ENCODE peak calls at places on chromosomes 6 and 20, in six cellular contexts. One of them, this sample, is unnamed.

GRCh38 chr20:39429716-39430115 is 467.6 kb downstream of the DHX35 start:
- DNase-seq in body of pancreas: peak
- DNase-seq in AG10803: no peak
- DNase-seq in CD8-positive, alpha-beta T cell: no peak
- DNase-seq in neural progenitor cell: peak
- DNase-seq in GM06990: no peak
- DNase-seq in this sample: no peak

GRCh38 chr6:12033770-12034169 is 21.7 kb downstream of the HIVEP1 start:
- DNase-seq in CD8-positive, alpha-beta T cell: no peak
- DNase-seq in neural progenitor cell: no peak
- DNase-seq in AG10803: peak
- DNase-seq in GM06990: no peak
- DNase-seq in body of pancreas: no peak
- DNase-seq in this sample: no peak

GRCh38 chr6:31399589-31400466 is 3.6 kb upstream of the MICA start:
- DNase-seq in AG10803: peak
- DNase-seq in neural progenitor cell: peak
- DNase-seq in body of pancreas: peak
- DNase-seq in CD8-positive, alpha-beta T cell: peak
- DNase-seq in GM06990: peak
- DNase-seq in this sample: peak

GRCh38 chr20:19328676-19329075 is 116.2 kb downstream of the SLC24A3 start:
- DNase-seq in CD8-positive, alpha-beta T cell: no peak
- DNase-seq in GM06990: no peak
- DNase-seq in AG10803: no peak
- DNase-seq in body of pancreas: no peak
- DNase-seq in neural progenitor cell: no peak
- DNase-seq in this sample: no peak

GRCh38 chr6:133761706-133762105 is 127.2 kb upstream of the TCF21 start:
- DNase-seq in GM06990: no peak
- DNase-seq in CD8-positive, alpha-beta T cell: no peak
- DNase-seq in body of pancreas: no peak
- DNase-seq in AG10803: peak
- DNase-seq in neural progenitor cell: no peak
- DNase-seq in this sample: no peak

GRCh38 chr20:58023346-58023745 is 205.1 kb downstream of the ANKRD60 start:
- DNase-seq in neural progenitor cell: no peak
- DNase-seq in body of pancreas: no peak
- DNase-seq in CD8-positive, alpha-beta T cell: no peak
- DNase-seq in AG10803: no peak
- DNase-seq in GM06990: no peak
- DNase-seq in this sample: no peak

GRCh38 chr20:60214901-60215522 is 256.8 kb downstream of the CDH26 start:
- DNase-seq in CD8-positive, alpha-beta T cell: no peak
- DNase-seq in neural progenitor cell: no peak
- DNase-seq in AG10803: peak
- DNase-seq in body of pancreas: no peak
- DNase-seq in GM06990: no peak
- DNase-seq in this sample: no peak

GRCh38 chr6:95091823-95092436 is 485.4 kb upstream of the MANEA start:
- DNase-seq in neural progenitor cell: peak
- DNase-seq in body of pancreas: no peak
- DNase-seq in CD8-positive, alpha-beta T cell: no peak
- DNase-seq in AG10803: peak
- DNase-seq in GM06990: no peak
- DNase-seq in this sample: no peak

GRCh38 chr6:82257088-82257774 is 9.7 kb upstream of the IBTK start:
- DNase-seq in body of pancreas: no peak
- DNase-seq in GM06990: no peak
- DNase-seq in AG10803: no peak
- DNase-seq in neural progenitor cell: no peak
- DNase-seq in CD8-positive, alpha-beta T cell: no peak
- DNase-seq in this sample: no peak
- TF ChIP-seq CTCF in body of pancreas: no peak
- TF ChIP-seq CTCF in GM06990: no peak
- TF ChIP-seq CTCF in AG10803: no peak
- TF ChIP-seq CTCF in neural progenitor cell: no peak
- TF ChIP-seq CTCF in CD8-positive, alpha-beta T cell: no peak
- TF ChIP-seq CTCF in this sample: no peak

GRCh38 chr20:61872371-61872900 is 193.2 kb downstream of the TAF4 start:
- DNase-seq in CD8-positive, alpha-beta T cell: no peak
- DNase-seq in GM06990: no peak
- DNase-seq in body of pancreas: no peak
- DNase-seq in AG10803: no peak
- DNase-seq in neural progenitor cell: no peak
- DNase-seq in this sample: no peak

GRCh38 chr20:61875221-61875885 is 190.3 kb downstream of the TAF4 start:
- DNase-seq in neural progenitor cell: peak
- DNase-seq in body of pancreas: no peak
- DNase-seq in AG10803: no peak
- DNase-seq in CD8-positive, alpha-beta T cell: no peak
- DNase-seq in GM06990: no peak
- DNase-seq in this sample: peak

GRCh38 chr20:61875996-61876395 is 189.7 kb downstream of the TAF4 start:
- DNase-seq in GM06990: no peak
- DNase-seq in CD8-positive, alpha-beta T cell: no peak
- DNase-seq in neural progenitor cell: no peak
- DNase-seq in AG10803: no peak
- DNase-seq in body of pancreas: no peak
- DNase-seq in this sample: no peak

GRCh38 chr20:61873651-61874420 is 191.8 kb downstream of the TAF4 start:
- DNase-seq in AG10803: no peak
- DNase-seq in CD8-positive, alpha-beta T cell: no peak
- DNase-seq in body of pancreas: no peak
- DNase-seq in GM06990: no peak
- DNase-seq in neural progenitor cell: no peak
- DNase-seq in this sample: no peak

GRCh38 chr20:61874421-61875068 is 191.1 kb downstream of the TAF4 start:
- DNase-seq in AG10803: peak
- DNase-seq in neural progenitor cell: peak
- DNase-seq in CD8-positive, alpha-beta T cell: no peak
- DNase-seq in body of pancreas: peak
- DNase-seq in GM06990: no peak
- DNase-seq in this sample: peak
- TF ChIP-seq CTCF in AG10803: peak
- TF ChIP-seq CTCF in neural progenitor cell: peak
- TF ChIP-seq CTCF in CD8-positive, alpha-beta T cell: no peak
- TF ChIP-seq CTCF in body of pancreas: no peak
- TF ChIP-seq CTCF in GM06990: no peak
- TF ChIP-seq CTCF in this sample: no peak

DNA sequence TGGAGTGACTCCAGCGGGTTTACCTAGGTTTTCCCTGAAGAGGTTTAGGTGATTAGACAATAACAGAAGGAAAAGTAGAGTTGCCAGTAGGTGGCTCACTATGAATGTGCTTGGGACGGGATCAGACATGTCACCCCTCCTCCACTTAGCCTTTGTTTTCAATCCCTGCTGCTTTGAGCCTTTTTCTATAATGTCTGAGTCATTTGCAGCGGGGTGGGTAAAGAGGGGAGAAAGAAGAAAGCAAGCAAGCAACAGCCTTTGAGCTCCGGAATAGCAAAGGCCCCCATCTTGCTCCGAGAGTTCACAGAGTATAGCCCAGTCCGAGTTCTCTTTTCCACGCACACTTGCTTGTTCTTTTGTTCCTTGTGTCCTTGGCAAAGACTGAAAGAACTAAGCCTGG is 129.1 kb downstream of the PACRG start:
- DNase-seq in GM06990: no peak
- DNase-seq in body of pancreas: peak
- DNase-seq in neural progenitor cell: peak
- DNase-seq in AG10803: peak
- DNase-seq in CD8-positive, alpha-beta T cell: no peak
- DNase-seq in this sample: peak
- TF ChIP-seq CTCF in GM06990: no peak
- TF ChIP-seq CTCF in body of pancreas: peak
- TF ChIP-seq CTCF in neural progenitor cell: peak
- TF ChIP-seq CTCF in AG10803: peak
- TF ChIP-seq CTCF in CD8-positive, alpha-beta T cell: no peak
- TF ChIP-seq CTCF in this sample: peak

GRCh38 chr6:14616611-14617010 is 499.0 kb downstream of the CD83 start:
- DNase-seq in neural progenitor cell: no peak
- DNase-seq in CD8-positive, alpha-beta T cell: no peak
- DNase-seq in body of pancreas: no peak
- DNase-seq in AG10803: no peak
- DNase-seq in GM06990: no peak
- DNase-seq in this sample: no peak

GRCh38 chr6:14610141-14610540 is 492.6 kb downstream of the CD83 start:
- DNase-seq in GM06990: no peak
- DNase-seq in AG10803: no peak
- DNase-seq in neural progenitor cell: no peak
- DNase-seq in body of pancreas: no peak
- DNase-seq in CD8-positive, alpha-beta T cell: no peak
- DNase-seq in this sample: no peak

GRCh38 chr6:14606353-14606752 is 488.8 kb downstream of the CD83 start:
- DNase-seq in CD8-positive, alpha-beta T cell: no peak
- DNase-seq in body of pancreas: no peak
- DNase-seq in neural progenitor cell: no peak
- DNase-seq in GM06990: no peak
- DNase-seq in AG10803: no peak
- DNase-seq in this sample: no peak

GRCh38 chr6:14612016-14612415 is 494.4 kb downstream of the CD83 start:
- DNase-seq in body of pancreas: no peak
- DNase-seq in CD8-positive, alpha-beta T cell: no peak
- DNase-seq in AG10803: peak
- DNase-seq in GM06990: no peak
- DNase-seq in neural progenitor cell: no peak
- DNase-seq in this sample: no peak
- TF ChIP-seq CTCF in body of pancreas: no peak
- TF ChIP-seq CTCF in CD8-positive, alpha-beta T cell: no peak
- TF ChIP-seq CTCF in AG10803: no peak
- TF ChIP-seq CTCF in GM06990: no peak
- TF ChIP-seq CTCF in neural progenitor cell: no peak
- TF ChIP-seq CTCF in this sample: no peak

DNA sequence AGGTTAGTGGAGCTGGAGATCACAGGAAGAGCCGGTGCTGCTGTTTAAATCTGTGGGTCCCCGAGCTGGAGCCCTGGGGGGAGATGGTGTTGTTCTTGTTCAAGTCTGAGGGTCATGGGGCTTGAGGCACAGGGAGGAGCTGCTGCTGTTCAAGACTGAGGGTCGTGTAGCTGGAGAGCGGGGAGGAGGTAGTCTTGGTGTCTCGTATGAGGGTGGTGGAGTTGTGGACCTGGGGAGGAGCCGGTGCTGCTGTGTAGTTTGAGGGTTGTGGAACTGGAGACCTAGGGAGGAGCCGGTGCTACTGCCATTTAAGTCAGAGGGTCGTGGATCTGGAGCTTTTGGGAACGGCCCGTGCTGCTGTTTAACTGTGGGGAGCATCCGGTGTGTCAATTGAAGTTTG is 112.2 kb upstream of the SULF2 start:
- DNase-seq in neural progenitor cell: no peak
- DNase-seq in body of pancreas: no peak
- DNase-seq in AG10803: no peak
- DNase-seq in CD8-positive, alpha-beta T cell: no peak
- DNase-seq in GM06990: no peak
- DNase-seq in this sample: no peak
- TF ChIP-seq CTCF in neural progenitor cell: no peak
- TF ChIP-seq CTCF in body of pancreas: no peak
- TF ChIP-seq CTCF in AG10803: no peak
- TF ChIP-seq CTCF in CD8-positive, alpha-beta T cell: no peak
- TF ChIP-seq CTCF in GM06990: no peak
- TF ChIP-seq CTCF in this sample: no peak

DNA sequence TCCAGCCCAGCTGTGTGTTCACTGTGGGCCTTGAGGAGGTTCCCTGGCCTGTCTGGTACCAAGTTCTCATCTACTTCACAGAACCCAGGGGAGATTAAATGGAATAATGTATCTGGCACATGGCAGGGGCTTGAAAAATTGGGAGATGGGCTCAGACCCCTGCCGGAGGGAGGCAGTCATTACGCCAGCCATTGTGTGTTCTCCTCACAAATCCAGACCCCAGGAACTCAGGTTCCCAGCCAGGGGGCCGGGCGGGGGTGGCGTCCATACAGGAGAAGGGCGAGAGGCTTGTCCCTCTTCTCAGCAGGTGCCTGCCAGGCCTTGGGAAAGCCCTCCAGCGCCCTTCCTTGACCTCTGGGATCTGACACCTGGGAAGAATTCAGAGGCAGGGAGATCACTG is 8.1 kb downstream of the NOL4L start:
- DNase-seq in neural progenitor cell: no peak
- DNase-seq in AG10803: no peak
- DNase-seq in CD8-positive, alpha-beta T cell: no peak
- DNase-seq in GM06990: no peak
- DNase-seq in body of pancreas: no peak
- DNase-seq in this sample: no peak
- TF ChIP-seq CTCF in neural progenitor cell: peak
- TF ChIP-seq CTCF in AG10803: peak
- TF ChIP-seq CTCF in CD8-positive, alpha-beta T cell: no peak
- TF ChIP-seq CTCF in GM06990: no peak
- TF ChIP-seq CTCF in body of pancreas: no peak
- TF ChIP-seq CTCF in this sample: no peak

This sample was measured in Calu3.